ENCODE peak calls at places on chromosomes 16 and 17, in nine cellular contexts. N is dermis blood vessel endothelial cell; S is T follicular helper cell; I is SW 1271; C is stimulated activated CD4-positive, alpha-beta T cell treated with anti-CD3 and anti-CD28 coated beads, Interleukin-4, amount 100 ng/mL, for 48 hours; R is stomach; K is MM.1S; D is T1000; J is skeletal muscle cell. O is an unnamed sample.

GRCh38 chr17:19534562-19535149 is 1.0 kb downstream of the SLC47A1 start:
- DNase-seq in N (no peak), S (no peak), I (no peak), C (no peak), R (no peak), K (no peak), D (no peak), J (no peak), O (no peak)

GRCh38 chr17:69246726-69247375 is 18.2 kb upstream of the ABCA10 start:
- DNase-seq in N (peak), S (no peak), I (peak), C (no peak), R (no peak), K (peak), D (no peak), J (peak), O (peak)

GRCh38 chr17:13584701-13585080 is 17.0 kb downstream of the HS3ST3A1 start:
- DNase-seq in N (no peak), S (no peak), I (no peak), C (no peak), R (no peak), K (no peak), D (no peak), J (no peak), O (no peak)

GRCh38 chr16:2013527-2013926 is 3.9 kb upstream of the ZNF598 start:
- DNase-seq in N (no peak), S (no peak), I (no peak), C (no peak), R (no peak), K (no peak), D (no peak), J (no peak), O (no peak)

GRCh38 chr16:74922150-74923138 is 62.5 kb downstream of the WDR59 start:
- DNase-seq in N (no peak), S (no peak), I (no peak), C (no peak), R (no peak), K (no peak), D (no peak), J (no peak), O (no peak)

GRCh38 chr16:47624563-47624962 is 163.4 kb downstream of the PHKB start:
- DNase-seq in N (no peak), S (no peak), I (no peak), C (no peak), R (no peak), K (no peak), D (no peak), J (no peak), O (no peak)

GRCh38 chr17:74432484-74433391 is 850 bp downstream of the GPRC5C start:
- DNase-seq in N (no peak), S (no peak), I (no peak), C (no peak), R (no peak), K (no peak), D (no peak), J (no peak), O (no peak)

GRCh38 chr16:11586856-11587642 is at the start of gene LITAF:
- DNase-seq in N (no peak), S (peak), I (peak), C (peak), R (peak), K (peak), D (peak), J (no peak), O (no peak)

GRCh38 chr17:57676543-57676942 is 68.6 kb downstream of the CCDC182 start:
- DNase-seq in N (no peak), S (no peak), I (no peak), C (no peak), R (no peak), K (no peak), D (no peak), J (no peak), O (no peak)

GRCh38 chr16:31474778-31475738 is 3.1 kb downstream of the TGFB1I1 start:
- DNase-seq in N (no peak), S (no peak), I (no peak), C (no peak), R (no peak), K (no peak), D (no peak), J (no peak), O (no peak)

GRCh38 chr17:49016775-49017463 is 19.7 kb downstream of the IGF2BP1 start:
- DNase-seq in N (peak), S (no peak), I (peak), C (no peak), R (peak), K (no peak), D (no peak), J (no peak), O (peak)

GRCh38 chr17:521561-522325 is 169.1 kb upstream of the RPH3AL start:
- DNase-seq in N (peak), S (no peak), I (no peak), C (no peak), R (no peak), K (no peak), D (no peak), J (no peak), O (no peak)